ENCODE peak calls at places on chromosomes 16 and 17, in four cellular contexts. One of them, this sample, is unnamed.

GRCh38 chr16:27464663-27465482 is 62.9 kb downstream of the IL21R start:
- DNase-seq in nephron progenitor cell: no peak
- DNase-seq in lung: no peak
- DNase-seq in stimulated activated CD4-positive, alpha-beta T cell treated with anti-CD3 and anti-CD28 coated beads, Interleukin-2, amount 100 ng/mL, for 48 hours: no peak
- DNase-seq in this sample: no peak

GRCh38 chr17:65595071-65595655 is 33.7 kb upstream of the AXIN2 start:
- DNase-seq in nephron progenitor cell: no peak
- DNase-seq in lung: no peak
- DNase-seq in stimulated activated CD4-positive, alpha-beta T cell treated with anti-CD3 and anti-CD28 coated beads, Interleukin-2, amount 100 ng/mL, for 48 hours: no peak
- DNase-seq in this sample: no peak

GRCh38 chr17:55069983-55070529 is 101.5 kb downstream of the STXBP4 start:
- DNase-seq in lung: no peak
- DNase-seq in nephron progenitor cell: no peak
- DNase-seq in stimulated activated CD4-positive, alpha-beta T cell treated with anti-CD3 and anti-CD28 coated beads, Interleukin-2, amount 100 ng/mL, for 48 hours: no peak
- DNase-seq in this sample: no peak

GRCh38 chr17:48930435-48930873 is 14.2 kb downstream of the SNF8 start:
- DNase-seq in nephron progenitor cell: no peak
- DNase-seq in stimulated activated CD4-positive, alpha-beta T cell treated with anti-CD3 and anti-CD28 coated beads, Interleukin-2, amount 100 ng/mL, for 48 hours: no peak
- DNase-seq in lung: no peak
- DNase-seq in this sample: no peak

GRCh38 chr17:80840011-80840410 is 151.6 kb upstream of the CHMP6 start:
- DNase-seq in nephron progenitor cell: no peak
- DNase-seq in stimulated activated CD4-positive, alpha-beta T cell treated with anti-CD3 and anti-CD28 coated beads, Interleukin-2, amount 100 ng/mL, for 48 hours: no peak
- DNase-seq in lung: no peak
- DNase-seq in this sample: no peak

GRCh38 chr17:76995352-76996105 is 127.3 kb downstream of the MGAT5B start:
- DNase-seq in lung: no peak
- DNase-seq in nephron progenitor cell: no peak
- DNase-seq in stimulated activated CD4-positive, alpha-beta T cell treated with anti-CD3 and anti-CD28 coated beads, Interleukin-2, amount 100 ng/mL, for 48 hours: no peak
- DNase-seq in this sample: no peak

GRCh38 chr16:67548265-67549126 is 13.8 kb upstream of the CTCF start:
- DNase-seq in lung: no peak
- DNase-seq in nephron progenitor cell: no peak
- DNase-seq in stimulated activated CD4-positive, alpha-beta T cell treated with anti-CD3 and anti-CD28 coated beads, Interleukin-2, amount 100 ng/mL, for 48 hours: no peak
- DNase-seq in this sample: no peak

GRCh38 chr16:2212362-2213324 is 2.0 kb upstream of the BRICD5 start:
- DNase-seq in lung: peak
- DNase-seq in nephron progenitor cell: no peak
- DNase-seq in stimulated activated CD4-positive, alpha-beta T cell treated with anti-CD3 and anti-CD28 coated beads, Interleukin-2, amount 100 ng/mL, for 48 hours: no peak
- DNase-seq in this sample: no peak

GRCh38 chr17:6568186-6568758 is 11.9 kb upstream of the PITPNM3 start:
- DNase-seq in nephron progenitor cell: no peak
- DNase-seq in stimulated activated CD4-positive, alpha-beta T cell treated with anti-CD3 and anti-CD28 coated beads, Interleukin-2, amount 100 ng/mL, for 48 hours: no peak
- DNase-seq in lung: no peak
- DNase-seq in this sample: no peak